ENCODE peak calls at places on chromosomes 6 and 20, in eight cellular contexts. R is T-helper 1 cell; K is stimulated activated CD4-positive, alpha-beta T cell treated with anti-CD3 and anti-CD28 coated beads, Interleukin-4, amount 100 ng/mL, for 1 hour; X is HEK293T; Z is body of pancreas; U is activated naive CD4-positive, alpha-beta T cell treated with anti-CD3 and anti-CD28 coated beads for 36 hours; B is MG63; M is cerebellum. D is an unnamed sample.

GRCh38 chr20:34586488-34587163 is 28.1 kb downstream of the MAP1LC3A start:
- DNase-seq in M (no peak), K (no peak), U (no peak), B (no peak), Z (no peak), R (no peak), X (no peak), D (no peak)

GRCh38 chr6:154252676-154253075 is 103.9 kb downstream of the IPCEF1 start:
- DNase-seq in K (no peak), M (no peak), Z (no peak), R (no peak), U (no peak), X (no peak), B (no peak), D (no peak)

GRCh38 chr6:27312146-27312949 is at the start of gene POM121L2:
- DNase-seq in U (peak), X (peak), B (peak), M (peak), R (peak), K (peak), Z (peak), D (peak)

GRCh38 chr20:54497931-54498718 is 22.7 kb downstream of the DOK5 start:
- DNase-seq in M (no peak), U (no peak), B (no peak), Z (no peak), K (no peak), R (no peak), X (no peak), D (no peak)

GRCh38 chr6:138485005-138485545 is 14.2 kb downstream of the NHSL1 start:
- DNase-seq in B (no peak), K (no peak), R (no peak), Z (no peak), U (no peak), X (no peak), M (peak), D (no peak)

GRCh38 chr20:32535316-32535952 is 49.7 kb downstream of the NOL4L start:
- DNase-seq in R (no peak), U (peak), K (no peak), B (no peak), Z (no peak), X (no peak), M (peak), D (no peak)

GRCh38 chr20:58639182-58640146 is 11.6 kb upstream of the STX16 start:
- DNase-seq in B (no peak), Z (no peak), X (no peak), K (no peak), M (no peak), R (no peak), U (no peak), D (no peak)

GRCh38 chr20:33394718-33395117 is 6.6 kb downstream of the CDK5RAP1 start:
- DNase-seq in K (no peak), U (no peak), X (no peak), M (no peak), R (no peak), B (no peak), Z (peak), D (no peak)

GRCh38 chr6:87103977-87104601 is 9.2 kb upstream of the CGA start:
- DNase-seq in M (no peak), B (no peak), R (no peak), K (no peak), X (no peak), Z (no peak), U (no peak), D (no peak)

GRCh38 chr6:125858427-125859320 is 67.9 kb downstream of the NCOA7 start:
- DNase-seq in X (peak), R (no peak), B (peak), K (peak), U (peak), M (peak), Z (peak), D (peak)

GRCh38 chr6:156589281-156589680 is 187.9 kb upstream of the ARID1B start:
- DNase-seq in M (no peak), U (no peak), K (no peak), X (no peak), Z (no peak), B (no peak), R (no peak), D (no peak)

GRCh38 chr6:35080821-35081425 is 60.2 kb downstream of the TCP11 start:
- DNase-seq in Z (peak), K (no peak), U (no peak), B (no peak), R (no peak), X (no peak), M (no peak), D (no peak)

GRCh38 chr20:41717464-41717863 is 99.3 kb upstream of the CHD6 start:
- DNase-seq in U (no peak), K (no peak), R (no peak), Z (peak), X (no peak), M (no peak), B (peak), D (no peak)

GRCh38 chr6:165884813-165885765 is 222.0 kb upstream of the PDE10A start:
- DNase-seq in X (peak), R (peak), Z (peak), M (peak), K (peak), B (peak), U (peak), D (peak)

GRCh38 chr6:43488667-43489276 is 11.4 kb downstream of the TJAP1 start:
- DNase-seq in Z (no peak), B (peak), R (no peak), X (no peak), U (no peak), K (no peak), M (no peak), D (no peak)

GRCh38 chr6:143575440-143575839 is 63.9 kb upstream of the FUCA2 start:
- DNase-seq in K (no peak), X (peak), R (peak), M (peak), Z (peak), B (peak), U (peak), D (peak)

GRCh38 chr6:87945181-87945580 is 102.5 kb upstream of the SPACA1 start:
- DNase-seq in M (no peak), R (no peak), U (no peak), Z (no peak), X (no peak), K (no peak), B (no peak), D (no peak)

GRCh38 chr6:6512711-6513110 is 75.8 kb upstream of the LY86 start:
- DNase-seq in R (no peak), M (no peak), B (no peak), Z (no peak), K (no peak), U (no peak), X (no peak), D (no peak)

GRCh38 chr20:25032478-25033183 is 25.3 kb downstream of the ACSS1 start:
- DNase-seq in R (no peak), Z (peak), M (peak), B (no peak), U (no peak), X (no peak), K (no peak), D (no peak)

GRCh38 chr20:20079102-20079784 is 26.9 kb downstream of the CFAP61 start:
- DNase-seq in B (no peak), X (no peak), U (no peak), Z (no peak), M (no peak), R (no peak), K (no peak), D (no peak)

GRCh38 chr6:22642254-22642653 is 72.9 kb downstream of the HDGFL1 start:
- DNase-seq in B (no peak), X (no peak), K (no peak), M (no peak), R (no peak), U (no peak), Z (no peak), D (no peak)

GRCh38 chr6:136517002-136517401 is 33.2 kb downstream of the MAP7 start:
- DNase-seq in R (no peak), M (no peak), Z (no peak), X (no peak), U (no peak), K (no peak), B (no peak), D (no peak)

GRCh38 chr6:142856857-142857608 is 87.9 kb downstream of the HIVEP2 start:
- DNase-seq in M (no peak), K (no peak), R (no peak), B (no peak), Z (no peak), U (peak), X (no peak), D (peak)

GRCh38 chr20:8542115-8542486 is 410.0 kb downstream of the PLCB1 start:
- DNase-seq in K (no peak), R (no peak), X (no peak), B (no peak), U (no peak), Z (no peak), M (no peak), D (no peak)

GRCh38 chr6:6820688-6821238 is 232.2 kb downstream of the LY86 start:
- DNase-seq in R (no peak), B (no peak), Z (peak), M (peak), X (no peak), U (no peak), K (no peak), D (no peak)

GRCh38 chr6:136347847-136348246 is 58.2 kb upstream of the BCLAF1 start:
- DNase-seq in K (no peak), M (no peak), U (no peak), Z (no peak), R (no peak), X (no peak), B (no peak), D (no peak)

GRCh38 chr20:12925214-12925755 is 83.5 kb upstream of the SPTLC3 start:
- DNase-seq in X (peak), B (peak), Z (peak), K (peak), U (peak), R (no peak), M (peak), D (peak)

GRCh38 chr6:126266664-126267063 is 73.3 kb upstream of the CENPW start:
- DNase-seq in X (no peak), B (no peak), K (no peak), U (no peak), Z (no peak), M (no peak), R (no peak), D (no peak)

GRCh38 chr20:21118138-21118537 is 7.7 kb upstream of the KIZ start:
- DNase-seq in M (no peak), B (no peak), K (no peak), Z (no peak), X (no peak), U (no peak), R (no peak), D (no peak)